ENCODE peak calls at places on chromosome 9, in six cellular contexts. C is breast epithelium; K is CD8-positive, alpha-beta T cell; Y is astrocyte of the spinal cord; R is mammary epithelial cell; E is colonic mucosa. Q is an unnamed sample.

GRCh38 chr9:127927457-127928231 is 2.9 kb downstream of the PIP5KL1 start:
- DNase-seq in Y (no peak), E (peak; percentile 90), C (peak; percentile 73), K (peak; percentile 73), R (peak; percentile 44), Q (no peak)

GRCh38 chr9:71253021-71253420 is 131.6 kb upstream of the TRPM3 start:
- DNase-seq in C (no peak), E (no peak), Y (no peak), R (peak; percentile 0), K (no peak), Q (no peak)

GRCh38 chr9:113380869-113381378 is 4.1 kb upstream of the HDHD3 start:
- DNase-seq in Y (no peak), C (no peak), K (no peak), R (no peak), E (peak; percentile 73), Q (no peak)

GRCh38 chr9:5869315-5870019 is 21.2 kb upstream of the MLANA start:
- DNase-seq in E (no peak), R (no peak), C (no peak), K (no peak), Y (no peak), Q (no peak)

GRCh38 chr9:114224247-114224610 is 68.9 kb downstream of the COL27A1 start:
- DNase-seq in K (no peak), Y (peak; percentile 65), C (no peak), E (no peak), R (peak; percentile 57), Q (no peak)

GRCh38 chr9:30258079-30258478 is 2126.4 kb upstream of the ACO1 start:
- DNase-seq in R (no peak), C (no peak), K (no peak), E (no peak), Y (no peak), Q (no peak)

GRCh38 chr9:88817628-88818027 is 173.6 kb upstream of the S1PR3 start:
- DNase-seq in E (no peak), K (no peak), C (no peak), R (no peak), Y (no peak), Q (no peak)

GRCh38 chr9:135088979-135089847 is 1.7 kb downstream of the OLFM1 start:
- DNase-seq in Y (no peak), C (no peak), K (no peak), R (no peak), E (no peak), Q (peak; percentile 55)

GRCh38 chr9:111598730-111599091 is 736 bp downstream of the PTGR1 start:
- DNase-seq in E (peak; percentile 59), R (peak; percentile 54), C (peak; percentile 21), K (no peak), Y (peak; percentile 33), Q (no peak)

GRCh38 chr9:18791074-18791473 is 241.9 kb downstream of the SAXO1 start:
- DNase-seq in Y (peak; percentile 29), K (no peak), E (no peak), R (peak; percentile 2), C (no peak), Q (no peak)

GRCh38 chr9:77495834-77496671 is 152.1 kb downstream of the GNA14 start:
- DNase-seq in E (no peak), R (peak; percentile 24), K (no peak), Y (peak; percentile 77), C (no peak), Q (no peak)

GRCh38 chr9:29214702-29215248 is 1641.5 kb upstream of the C9orf72 start:
- DNase-seq in E (peak; percentile 14), R (peak; percentile 30), C (no peak), K (no peak), Y (no peak), Q (no peak)

GRCh38 chr9:88077071-88077617 is 61.1 kb downstream of the SPATA31C2 start:
- DNase-seq in R (peak; percentile 9), K (no peak), C (no peak), E (no peak), Y (no peak), Q (no peak)

GRCh38 chr9:116327702-116328440 is 174.3 kb downstream of the PAPPA start:
- DNase-seq in Y (peak; percentile 35), E (no peak), R (no peak), C (no peak), K (no peak), Q (no peak)

GRCh38 chr9:89534464-89534863 is 36.6 kb upstream of the SEMA4D start:
- DNase-seq in Y (no peak), E (no peak), C (no peak), R (no peak), K (no peak), Q (no peak)

GRCh38 chr9:89669361-89669842 is 64.6 kb downstream of the GADD45G start:
- DNase-seq in R (no peak), C (no peak), Y (no peak), E (no peak), K (no peak), Q (peak; percentile 81)

GRCh38 chr9:114652776-114653555 is 4.6 kb downstream of the TEX53 start:
- DNase-seq in R (peak; percentile 23), K (peak; percentile 31), E (no peak), Y (no peak), C (no peak), Q (peak; percentile 26)

GRCh38 chr9:76395381-76395780 is 1.2 kb upstream of the RFK start:
- DNase-seq in E (no peak), C (no peak), K (no peak), Y (no peak), R (no peak), Q (no peak)

GRCh38 chr9:89481161-89481915 is 16.6 kb downstream of the SEMA4D start:
- DNase-seq in R (no peak), K (peak; percentile 77), E (no peak), Y (no peak), C (no peak), Q (no peak)

GRCh38 chr9:92392690-92393089 is 11.7 kb downstream of the OGN start:
- DNase-seq in Y (no peak), K (no peak), R (peak; percentile 12), E (no peak), C (no peak), Q (no peak)

GRCh38 chr9:85569988-85570387 is 171.8 kb downstream of the AGTPBP1 start:
- DNase-seq in R (peak; percentile 68), C (no peak), E (no peak), Y (peak; percentile 24), K (no peak), Q (no peak)

GRCh38 chr9:137307255-137308101 is 5.4 kb upstream of the NRARP start:
- DNase-seq in R (no peak), E (peak; percentile 88), Y (no peak), K (no peak), C (no peak), Q (peak; percentile 77)

GRCh38 chr9:98867434-98868168 is 60.1 kb downstream of the GALNT12 start:
- DNase-seq in Y (peak; percentile 93), C (peak; percentile 52), K (no peak), E (peak; percentile 60), R (no peak), Q (no peak)

DNA sequence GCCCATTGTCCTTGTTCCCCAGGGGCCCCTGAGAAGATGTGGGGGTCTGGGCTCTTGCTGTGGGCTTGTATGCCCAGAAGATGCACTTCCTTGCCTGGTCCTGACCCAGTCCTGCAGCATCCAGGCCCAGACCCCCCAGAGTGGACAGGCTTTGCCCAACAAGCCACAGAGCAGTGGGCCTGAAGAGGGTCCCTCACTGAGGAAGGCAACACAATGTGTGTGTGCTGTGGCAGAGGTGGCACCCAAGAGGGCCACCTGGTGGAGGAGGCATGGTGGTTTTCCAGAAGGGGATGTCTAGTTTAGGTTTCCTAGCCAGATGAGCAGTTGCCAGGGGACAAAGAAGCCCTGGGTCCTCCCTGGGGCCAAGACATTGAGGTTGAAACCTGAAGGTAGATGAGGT is 84.3 kb downstream of the PHF2 start:
- DNase-seq in E (no peak), K (no peak), R (no peak), Y (no peak), C (no peak), Q (peak; percentile 57)
- TF ChIP-seq CTCF in E (no peak), K (no peak), R (no peak), Y (no peak), C (no peak), Q (no peak)

DNA sequence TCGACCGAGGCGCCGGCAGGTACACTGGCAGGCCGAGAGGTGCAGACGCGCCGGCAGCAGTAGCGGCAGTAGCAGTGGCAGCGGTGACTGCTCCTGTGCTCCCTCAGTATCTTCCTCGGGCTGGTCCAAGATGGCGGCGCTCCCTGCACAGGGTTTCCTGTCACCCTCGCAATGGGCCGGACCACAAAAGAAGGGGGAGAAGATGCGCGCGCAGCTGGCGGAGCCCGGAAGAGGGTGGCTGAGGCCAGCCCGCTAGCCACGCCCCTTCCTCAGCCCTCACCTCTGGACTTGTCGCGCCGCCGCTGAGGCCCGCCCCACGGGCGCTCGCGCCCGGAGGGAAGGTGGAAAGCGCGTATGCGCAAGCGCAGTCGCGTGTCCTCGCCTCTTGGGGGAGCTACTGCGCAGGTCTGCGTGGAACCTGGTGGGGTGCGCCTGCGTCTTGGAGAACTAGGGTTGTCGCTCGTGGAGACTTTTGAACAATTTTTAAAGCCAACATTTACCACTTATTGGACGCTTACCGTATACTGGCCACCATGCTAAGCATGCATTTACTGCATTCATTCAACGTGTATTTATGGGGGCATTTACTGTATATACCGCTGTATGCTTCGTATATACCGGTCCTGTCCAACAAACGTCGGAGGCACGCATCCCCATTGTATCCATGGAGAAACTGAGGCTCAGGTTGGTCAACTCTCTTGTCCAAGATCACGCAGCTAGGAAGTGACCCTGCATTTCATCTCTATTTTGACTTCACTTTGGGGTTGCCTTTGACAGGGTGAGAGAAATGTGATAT is at the start of gene RAB14:
- DNase-seq in R (peak; percentile 97), C (peak; percentile 99), E (peak; percentile 100), K (peak; percentile 100), Y (peak; percentile 98), Q (peak; percentile 100)
- TF ChIP-seq CTCF in R (peak; percentile 68), C (peak; percentile 43), E (peak; percentile 58), K (no peak), Y (peak; percentile 58), Q (peak; percentile 78)

GRCh38 chr9:106962615-106963363 is 99.8 kb downstream of the ZNF462 start:
- DNase-seq in K (no peak), Y (peak; percentile 60), C (no peak), E (no peak), R (no peak), Q (no peak)

GRCh38 chr9:106963684-106964083 is 100.7 kb downstream of the ZNF462 start:
- DNase-seq in E (no peak), C (no peak), Y (no peak), R (no peak), K (no peak), Q (no peak)

GRCh38 chr9:106961623-106962022 is 98.7 kb downstream of the ZNF462 start:
- DNase-seq in C (no peak), K (no peak), Y (peak; percentile 22), R (no peak), E (no peak), Q (no peak)

GRCh38 chr9:106960238-106960637 is 97.3 kb downstream of the ZNF462 start:
- DNase-seq in K (no peak), E (no peak), R (peak; percentile 39), Y (no peak), C (no peak), Q (no peak)

GRCh38 chr9:106962105-106962504 is 99.1 kb downstream of the ZNF462 start:
- DNase-seq in K (no peak), C (no peak), E (no peak), Y (peak; percentile 47), R (no peak), Q (no peak)
- TF ChIP-seq CTCF in K (no peak), C (no peak), E (no peak), Y (no peak), R (no peak), Q (no peak)

DNA sequence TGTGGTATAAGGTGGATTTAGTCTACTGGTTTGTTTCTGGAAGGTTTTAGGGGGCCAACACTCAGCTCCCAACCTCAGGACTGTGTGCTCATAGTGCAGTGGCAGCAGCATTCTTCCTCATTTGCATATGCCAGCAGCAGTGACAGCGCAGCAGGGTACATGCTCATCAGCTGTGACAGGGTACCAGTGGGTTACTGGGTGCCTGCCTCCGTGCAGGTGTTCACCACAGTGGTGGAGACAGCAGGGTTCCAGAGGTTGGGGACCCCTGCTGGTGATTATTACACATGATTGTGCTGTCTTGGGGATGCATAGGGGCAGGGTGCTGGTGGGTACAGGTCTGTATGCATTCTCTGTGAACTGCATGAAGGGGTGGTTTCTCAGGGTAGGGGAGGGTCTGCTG is 45.5 kb upstream of the IFNE start:
- DNase-seq in R (no peak), K (no peak), C (no peak), Y (no peak), E (no peak), Q (no peak)
- TF ChIP-seq CTCF in R (no peak), K (no peak), C (no peak), Y (peak; percentile 5), E (no peak), Q (no peak)